ENCODE peak calls at places on chromosomes 12 and 14, in five cellular contexts. One of them, this sample, is unnamed.

GRCh38 chr14:32561520-32561919 is 232.4 kb downstream of the AKAP6 start:
- DNase-seq in prostate gland: no peak
- DNase-seq in endothelial cell: no peak
- DNase-seq in T-helper 1 cell: no peak
- DNase-seq in adrenal gland: peak
- DNase-seq in this sample: no peak

GRCh38 chr12:71691504-71692129 is 5.7 kb downstream of the TMEM19 start:
- DNase-seq in prostate gland: no peak
- DNase-seq in endothelial cell: no peak
- DNase-seq in T-helper 1 cell: no peak
- DNase-seq in adrenal gland: no peak
- DNase-seq in this sample: no peak

GRCh38 chr14:71135496-71135895 is 228.2 kb downstream of the PCNX1 start:
- DNase-seq in prostate gland: no peak
- DNase-seq in endothelial cell: no peak
- DNase-seq in T-helper 1 cell: no peak
- DNase-seq in adrenal gland: no peak
- DNase-seq in this sample: no peak

GRCh38 chr14:32656609-32657008 is 282.1 kb upstream of the NPAS3 start:
- DNase-seq in prostate gland: no peak
- DNase-seq in endothelial cell: no peak
- DNase-seq in T-helper 1 cell: no peak
- DNase-seq in adrenal gland: no peak
- DNase-seq in this sample: no peak

GRCh38 chr12:50734409-50735263 is 29.3 kb upstream of the ATF1 start:
- DNase-seq in prostate gland: no peak
- DNase-seq in endothelial cell: peak
- DNase-seq in T-helper 1 cell: peak
- DNase-seq in adrenal gland: no peak
- DNase-seq in this sample: no peak

GRCh38 chr12:462936-463705 is 3.4 kb downstream of the B4GALNT3 start:
- DNase-seq in prostate gland: peak
- DNase-seq in endothelial cell: no peak
- DNase-seq in T-helper 1 cell: no peak
- DNase-seq in adrenal gland: no peak
- DNase-seq in this sample: no peak

GRCh38 chr14:105250986-105251385 is 2.7 kb downstream of the BTBD6 start:
- DNase-seq in prostate gland: no peak
- DNase-seq in endothelial cell: no peak
- DNase-seq in T-helper 1 cell: no peak
- DNase-seq in adrenal gland: no peak
- DNase-seq in this sample: no peak

GRCh38 chr12:103580026-103580425 is 7.0 kb upstream of the STAB2 start:
- DNase-seq in prostate gland: no peak
- DNase-seq in endothelial cell: no peak
- DNase-seq in T-helper 1 cell: no peak
- DNase-seq in adrenal gland: no peak
- DNase-seq in this sample: no peak

GRCh38 chr12:32504626-32505025 is 105.3 kb downstream of the FGD4 start:
- DNase-seq in prostate gland: no peak
- DNase-seq in endothelial cell: no peak
- DNase-seq in T-helper 1 cell: no peak
- DNase-seq in adrenal gland: no peak
- DNase-seq in this sample: no peak

GRCh38 chr12:43222796-43223195 is 329.2 kb downstream of the ADAMTS20 start:
- DNase-seq in prostate gland: no peak
- DNase-seq in endothelial cell: no peak
- DNase-seq in T-helper 1 cell: no peak
- DNase-seq in adrenal gland: no peak
- DNase-seq in this sample: no peak

GRCh38 chr12:52249041-52249461 is 16.0 kb downstream of the KRT7 start:
- DNase-seq in prostate gland: peak
- DNase-seq in endothelial cell: no peak
- DNase-seq in T-helper 1 cell: no peak
- DNase-seq in adrenal gland: peak
- DNase-seq in this sample: no peak

GRCh38 chr12:125533434-125534029 is 468.3 kb downstream of the AACS start:
- DNase-seq in prostate gland: no peak
- DNase-seq in endothelial cell: peak
- DNase-seq in T-helper 1 cell: no peak
- DNase-seq in adrenal gland: no peak
- DNase-seq in this sample: no peak

GRCh38 chr14:93099187-93099586 is 16.5 kb downstream of the ITPK1 start:
- DNase-seq in prostate gland: no peak
- DNase-seq in endothelial cell: no peak
- DNase-seq in T-helper 1 cell: no peak
- DNase-seq in adrenal gland: no peak
- DNase-seq in this sample: no peak

GRCh38 chr12:65632131-65632855 is 192.0 kb upstream of the HMGA2 start:
- DNase-seq in prostate gland: no peak
- DNase-seq in endothelial cell: no peak
- DNase-seq in T-helper 1 cell: no peak
- DNase-seq in adrenal gland: no peak
- DNase-seq in this sample: peak

GRCh38 chr12:12788675-12789368 is 3.4 kb downstream of the APOLD1 start:
- DNase-seq in prostate gland: peak
- DNase-seq in endothelial cell: peak
- DNase-seq in T-helper 1 cell: peak
- DNase-seq in adrenal gland: peak
- DNase-seq in this sample: peak

GRCh38 chr14:105390849-105391500 is 7.4 kb upstream of the TEX22 start:
- DNase-seq in prostate gland: no peak
- DNase-seq in endothelial cell: no peak
- DNase-seq in T-helper 1 cell: no peak
- DNase-seq in adrenal gland: no peak
- DNase-seq in this sample: no peak

GRCh38 chr14:92503756-92504491 is 9.7 kb upstream of the RIN3 start:
- DNase-seq in prostate gland: no peak
- DNase-seq in endothelial cell: no peak
- DNase-seq in T-helper 1 cell: no peak
- DNase-seq in adrenal gland: peak
- DNase-seq in this sample: no peak

GRCh38 chr14:54129850-54130640 is 173.4 kb upstream of the BMP4 start:
- DNase-seq in prostate gland: no peak
- DNase-seq in endothelial cell: no peak
- DNase-seq in T-helper 1 cell: no peak
- DNase-seq in adrenal gland: no peak
- DNase-seq in this sample: no peak

GRCh38 chr12:92290016-92290685 is 144.5 kb upstream of the BTG1 start:
- DNase-seq in prostate gland: no peak
- DNase-seq in endothelial cell: no peak
- DNase-seq in T-helper 1 cell: no peak
- DNase-seq in adrenal gland: no peak
- DNase-seq in this sample: no peak

GRCh38 chr14:105180598-105181528 is at the start of gene NUDT14:
- DNase-seq in prostate gland: peak
- DNase-seq in endothelial cell: peak
- DNase-seq in T-helper 1 cell: peak
- DNase-seq in adrenal gland: peak
- DNase-seq in this sample: peak

GRCh38 chr14:53927171-53927570 is 29.5 kb downstream of the BMP4 start:
- DNase-seq in prostate gland: no peak
- DNase-seq in endothelial cell: no peak
- DNase-seq in T-helper 1 cell: no peak
- DNase-seq in adrenal gland: no peak
- DNase-seq in this sample: no peak

GRCh38 chr12:24822121-24822899 is 126.6 kb downstream of the BCAT1 start:
- DNase-seq in prostate gland: no peak
- DNase-seq in endothelial cell: no peak
- DNase-seq in T-helper 1 cell: no peak
- DNase-seq in adrenal gland: no peak
- DNase-seq in this sample: no peak

GRCh38 chr12:9928607-9929006 is 3.6 kb downstream of the CLEC2A start:
- DNase-seq in prostate gland: no peak
- DNase-seq in endothelial cell: no peak
- DNase-seq in T-helper 1 cell: no peak
- DNase-seq in adrenal gland: no peak
- DNase-seq in this sample: no peak

GRCh38 chr14:104235686-104236085 is 97.3 kb downstream of the KIF26A start:
- DNase-seq in prostate gland: no peak
- DNase-seq in endothelial cell: no peak
- DNase-seq in T-helper 1 cell: no peak
- DNase-seq in adrenal gland: peak
- DNase-seq in this sample: no peak

GRCh38 chr14:54253195-54253947 is 143.4 kb upstream of the CDKN3 start:
- DNase-seq in prostate gland: no peak
- DNase-seq in endothelial cell: no peak
- DNase-seq in T-helper 1 cell: no peak
- DNase-seq in adrenal gland: peak
- DNase-seq in this sample: no peak

GRCh38 chr12:26846419-26846818 is 13.4 kb upstream of the ITPR2 start:
- DNase-seq in prostate gland: no peak
- DNase-seq in endothelial cell: no peak
- DNase-seq in T-helper 1 cell: no peak
- DNase-seq in adrenal gland: no peak
- DNase-seq in this sample: no peak

GRCh38 chr12:4047441-4047840 is 174.2 kb upstream of the PARP11 start:
- DNase-seq in prostate gland: no peak
- DNase-seq in endothelial cell: no peak
- DNase-seq in T-helper 1 cell: no peak
- DNase-seq in adrenal gland: no peak
- DNase-seq in this sample: no peak

This sample was measured in left cardiac atrium.